ENCODE peak calls at places on chromosome 1, in five cellular contexts. One of them, this sample, is unnamed.

GRCh38 chr1:48039088-48040049 is 42.2 kb upstream of the TRABD2B start:
- DNase-seq in heart right ventricle: no peak
- DNase-seq in fibroblast of lung: peak; percentile 29
- DNase-seq in A549: no peak
- DNase-seq in IMR-90: peak; percentile 19
- DNase-seq in this sample: no peak

GRCh38 chr1:59601032-59601431 is 213.7 kb upstream of the HOOK1 start:
- DNase-seq in heart right ventricle: peak; percentile 62
- DNase-seq in A549: no peak
- DNase-seq in fibroblast of lung: peak; percentile 84
- DNase-seq in IMR-90: no peak
- DNase-seq in this sample: no peak

GRCh38 chr1:95323117-95323516 is 89.1 kb downstream of the RWDD3 start:
- DNase-seq in heart right ventricle: no peak
- DNase-seq in fibroblast of lung: peak; percentile 24
- DNase-seq in A549: no peak
- DNase-seq in IMR-90: no peak
- DNase-seq in this sample: no peak

GRCh38 chr1:20732071-20732587 is 374 bp downstream of the SH2D5 start:
- DNase-seq in A549: peak; percentile 72
- DNase-seq in IMR-90: peak; percentile 81
- DNase-seq in fibroblast of lung: peak; percentile 54
- DNase-seq in heart right ventricle: no peak
- DNase-seq in this sample: peak; percentile 46

GRCh38 chr1:150507912-150508864 is at the start of gene ECM1:
- DNase-seq in IMR-90: peak; percentile 84
- DNase-seq in A549: peak; percentile 59
- DNase-seq in heart right ventricle: peak; percentile 79
- DNase-seq in fibroblast of lung: peak; percentile 83
- DNase-seq in this sample: no peak

GRCh38 chr1:214636436-214636835 is 33.4 kb downstream of the CENPF start:
- DNase-seq in fibroblast of lung: no peak
- DNase-seq in IMR-90: no peak
- DNase-seq in heart right ventricle: no peak
- DNase-seq in A549: no peak
- DNase-seq in this sample: no peak

GRCh38 chr1:91751281-91751680 is 134.7 kb downstream of the TGFBR3 start:
- DNase-seq in fibroblast of lung: peak; percentile 68
- DNase-seq in A549: no peak
- DNase-seq in IMR-90: peak; percentile 51
- DNase-seq in heart right ventricle: peak; percentile 63
- DNase-seq in this sample: peak; percentile 42

GRCh38 chr1:35558374-35559316 is 1.0 kb downstream of the NCDN start:
- DNase-seq in IMR-90: no peak
- DNase-seq in heart right ventricle: no peak
- DNase-seq in fibroblast of lung: no peak
- DNase-seq in A549: no peak
- DNase-seq in this sample: no peak

GRCh38 chr1:170959385-170959784 is 24.1 kb downstream of the MROH9 start:
- DNase-seq in fibroblast of lung: peak; percentile 38
- DNase-seq in IMR-90: peak; percentile 68
- DNase-seq in A549: no peak
- DNase-seq in heart right ventricle: no peak
- DNase-seq in this sample: no peak

GRCh38 chr1:162710349-162710748 is 78.1 kb downstream of the DDR2 start:
- DNase-seq in heart right ventricle: no peak
- DNase-seq in IMR-90: peak; percentile 59
- DNase-seq in A549: no peak
- DNase-seq in fibroblast of lung: no peak
- DNase-seq in this sample: peak; percentile 19

GRCh38 chr1:167121375-167122120 is 27.7 kb downstream of the STYXL2 start:
- DNase-seq in heart right ventricle: no peak
- DNase-seq in IMR-90: no peak
- DNase-seq in fibroblast of lung: peak; percentile 50
- DNase-seq in A549: peak; percentile 58
- DNase-seq in this sample: peak; percentile 68

GRCh38 chr1:117655220-117655577 is 49.4 kb downstream of the TENT5C start:
- DNase-seq in fibroblast of lung: no peak
- DNase-seq in IMR-90: peak; percentile 31
- DNase-seq in A549: peak; percentile 45
- DNase-seq in heart right ventricle: no peak
- DNase-seq in this sample: peak; percentile 86

DNA sequence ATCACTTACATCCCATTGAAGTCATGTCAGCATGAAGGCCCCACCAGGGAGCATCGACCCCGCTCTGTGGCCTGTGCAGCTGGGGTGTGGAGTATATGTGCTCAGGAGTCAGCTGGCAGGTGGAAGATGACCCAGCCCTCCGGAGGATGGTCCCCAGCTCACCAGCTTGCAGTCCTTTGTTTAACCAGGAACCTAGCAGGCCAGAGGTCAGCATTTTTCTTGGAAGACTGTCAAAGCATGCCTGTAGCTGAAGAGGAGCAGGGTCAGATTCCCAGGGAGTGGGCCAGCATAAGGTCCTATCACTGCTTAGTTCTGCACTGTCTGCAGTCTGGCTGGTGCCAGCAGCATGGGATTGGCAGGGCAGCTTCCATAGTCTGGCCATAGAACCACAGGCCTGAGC is 12.7 kb downstream of the NFASC start:
- DNase-seq in IMR-90: no peak
- DNase-seq in heart right ventricle: no peak
- DNase-seq in A549: no peak
- DNase-seq in fibroblast of lung: no peak
- DNase-seq in this sample: no peak
- H3K4me1 ChIP-seq in IMR-90: no peaks in the 10 kb centered on the region
- H3K4me1 ChIP-seq in heart right ventricle: peaks cover 66% of the 10 kb centered on the region
- H3K4me1 ChIP-seq in A549: no peaks in the 10 kb centered on the region
- H3K4me1 ChIP-seq in fibroblast of lung: no peaks in the 10 kb centered on the region
- H3K4me1 ChIP-seq in this sample: no peaks in the 10 kb centered on the region

GRCh38 chr1:61120998-61121397 is 38.6 kb downstream of the NFIA start:
- DNase-seq in heart right ventricle: no peak
- DNase-seq in fibroblast of lung: no peak
- DNase-seq in IMR-90: no peak
- DNase-seq in A549: no peak
- DNase-seq in this sample: no peak
- H3K4me1 ChIP-seq in heart right ventricle: peaks cover 92% of the 10 kb centered on the region
- H3K4me1 ChIP-seq in fibroblast of lung: no peaks in the 10 kb centered on the region
- H3K4me1 ChIP-seq in IMR-90: no peaks in the 10 kb centered on the region
- H3K4me1 ChIP-seq in A549: peaks cover 85% of the 10 kb centered on the region
- H3K4me1 ChIP-seq in this sample: peaks cover 77% of the 10 kb centered on the region

GRCh38 chr1:12543747-12544146 is 74.3 kb downstream of the DHRS3 start:
- DNase-seq in heart right ventricle: no peak
- DNase-seq in fibroblast of lung: peak; percentile 41
- DNase-seq in A549: no peak
- DNase-seq in IMR-90: no peak
- DNase-seq in this sample: no peak

GRCh38 chr1:12541274-12542137 is 76.5 kb downstream of the DHRS3 start:
- DNase-seq in A549: no peak
- DNase-seq in heart right ventricle: peak; percentile 64
- DNase-seq in fibroblast of lung: peak; percentile 89
- DNase-seq in IMR-90: peak; percentile 67
- DNase-seq in this sample: no peak

GRCh38 chr1:12544357-12544756 is 73.7 kb downstream of the DHRS3 start:
- DNase-seq in fibroblast of lung: no peak
- DNase-seq in IMR-90: no peak
- DNase-seq in A549: no peak
- DNase-seq in heart right ventricle: no peak
- DNase-seq in this sample: no peak

GRCh38 chr1:12542138-12542465 is 75.9 kb downstream of the DHRS3 start:
- DNase-seq in A549: no peak
- DNase-seq in IMR-90: no peak
- DNase-seq in heart right ventricle: no peak
- DNase-seq in fibroblast of lung: no peak
- DNase-seq in this sample: no peak

DNA sequence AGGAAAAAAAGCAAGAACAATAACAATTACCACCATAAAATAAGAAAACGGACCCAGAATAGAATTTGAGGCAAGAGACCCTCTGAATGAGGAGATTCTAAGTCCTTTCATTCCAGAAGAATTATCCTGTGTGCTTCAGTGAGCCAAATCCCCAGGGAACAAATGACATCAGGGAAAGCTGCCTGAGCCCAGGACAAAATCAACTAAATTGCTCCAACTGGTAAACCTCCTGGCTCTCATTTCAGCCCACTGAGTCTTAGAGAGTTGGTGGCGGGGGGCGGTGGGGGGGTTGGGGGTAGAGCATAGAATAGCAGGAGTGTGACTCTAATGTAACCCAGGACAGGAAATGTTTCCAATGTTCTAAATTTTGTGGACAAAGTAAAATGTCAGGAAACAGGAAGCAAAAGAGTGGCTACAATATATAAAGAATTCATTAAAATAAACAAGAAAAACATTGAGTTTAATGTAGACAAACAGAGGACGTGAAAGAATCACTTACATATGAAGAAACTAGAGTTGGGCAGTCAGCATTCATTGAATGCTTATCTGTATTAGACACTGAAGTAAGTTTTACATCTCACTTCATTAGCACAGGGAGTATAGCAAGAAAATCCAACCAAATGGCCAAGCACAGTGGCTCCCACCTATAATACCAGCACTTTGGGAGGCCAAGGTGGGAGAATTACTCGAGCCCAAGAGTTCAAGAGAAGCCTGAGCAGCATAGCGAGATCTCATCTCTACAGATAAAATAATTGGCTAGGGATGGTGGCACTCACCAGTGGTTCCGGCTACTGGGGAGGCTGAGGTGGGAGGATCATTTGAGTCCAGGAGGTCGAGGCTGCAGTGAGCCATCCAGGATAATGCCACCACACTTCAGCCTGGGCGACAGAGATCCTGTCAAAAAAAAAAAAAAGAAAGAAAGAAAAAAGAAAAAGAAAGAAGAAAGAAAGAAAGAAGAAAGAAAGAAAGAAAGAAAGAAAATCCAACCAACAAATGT is 75.1 kb downstream of the DHRS3 start:
- DNase-seq in A549: no peak
- DNase-seq in IMR-90: peak; percentile 31
- DNase-seq in heart right ventricle: no peak
- DNase-seq in fibroblast of lung: no peak
- DNase-seq in this sample: no peak
- H3K4me1 ChIP-seq in A549: peaks cover 19% of the 10 kb centered on the region
- H3K4me1 ChIP-seq in IMR-90: peaks cover 23% of the 10 kb centered on the region
- H3K4me1 ChIP-seq in heart right ventricle: peaks cover 54% of the 10 kb centered on the region
- H3K4me1 ChIP-seq in fibroblast of lung: peaks cover 21% of the 10 kb centered on the region
- H3K4me1 ChIP-seq in this sample: peaks cover 25% of the 10 kb centered on the region

GRCh38 chr1:12180315-12180714 is 13.5 kb downstream of the TNFRSF1B start:
- DNase-seq in IMR-90: no peak
- DNase-seq in heart right ventricle: peak; percentile 65
- DNase-seq in fibroblast of lung: no peak
- DNase-seq in A549: no peak
- DNase-seq in this sample: no peak

GRCh38 chr1:12179638-12180121 is 12.9 kb downstream of the TNFRSF1B start:
- DNase-seq in A549: no peak
- DNase-seq in heart right ventricle: no peak
- DNase-seq in fibroblast of lung: no peak
- DNase-seq in IMR-90: no peak
- DNase-seq in this sample: no peak

GRCh38 chr1:12178511-12178910 is 11.7 kb downstream of the TNFRSF1B start:
- DNase-seq in A549: no peak
- DNase-seq in IMR-90: no peak
- DNase-seq in fibroblast of lung: no peak
- DNase-seq in heart right ventricle: no peak
- DNase-seq in this sample: no peak

GRCh38 chr1:12177999-12178441 is 11.2 kb downstream of the TNFRSF1B start:
- DNase-seq in IMR-90: peak; percentile 93
- DNase-seq in A549: no peak
- DNase-seq in heart right ventricle: no peak
- DNase-seq in fibroblast of lung: peak; percentile 83
- DNase-seq in this sample: peak; percentile 81

DNA sequence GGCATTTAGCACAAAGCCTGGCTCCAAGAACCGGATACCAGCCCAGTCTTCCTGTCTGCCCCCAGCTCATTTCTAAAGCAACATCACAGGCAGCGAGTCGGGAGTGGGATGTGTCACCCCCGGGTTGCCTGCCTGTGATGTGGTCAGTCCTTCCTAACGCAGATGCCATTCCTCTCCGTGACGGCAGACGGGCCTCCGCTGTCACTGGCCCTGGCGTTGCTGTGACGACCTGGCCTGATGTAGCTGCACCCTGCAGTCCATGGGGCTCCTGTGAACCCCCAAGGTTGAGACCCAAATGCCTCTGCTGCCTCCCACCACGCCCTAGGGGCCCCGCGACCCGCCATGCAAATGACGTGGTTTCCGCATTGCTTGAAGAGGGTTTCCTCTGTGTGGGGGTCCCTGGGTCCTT is 12.3 kb downstream of the TNFRSF1B start:
- DNase-seq in A549: no peak
- DNase-seq in heart right ventricle: no peak
- DNase-seq in fibroblast of lung: peak; percentile 85
- DNase-seq in IMR-90: peak; percentile 88
- DNase-seq in this sample: no peak
- H3K4me1 ChIP-seq in A549: peaks cover 7% of the 10 kb centered on the region
- H3K4me1 ChIP-seq in heart right ventricle: peaks cover 100% of the 10 kb centered on the region
- H3K4me1 ChIP-seq in fibroblast of lung: peaks cover 36% of the 10 kb centered on the region
- H3K4me1 ChIP-seq in IMR-90: peaks cover 36% of the 10 kb centered on the region
- H3K4me1 ChIP-seq in this sample: peaks cover 12% of the 10 kb centered on the region

GRCh38 chr1:201754353-201754752 is 74.6 kb upstream of the IPO9 start:
- DNase-seq in IMR-90: peak; percentile 40
- DNase-seq in heart right ventricle: no peak
- DNase-seq in A549: no peak
- DNase-seq in fibroblast of lung: peak; percentile 85
- DNase-seq in this sample: no peak
- H3K4me1 ChIP-seq in IMR-90: peaks cover 35% of the 10 kb centered on the region
- H3K4me1 ChIP-seq in heart right ventricle: peaks cover 100% of the 10 kb centered on the region
- H3K4me1 ChIP-seq in A549: peaks cover 65% of the 10 kb centered on the region
- H3K4me1 ChIP-seq in fibroblast of lung: peaks cover 57% of the 10 kb centered on the region
- H3K4me1 ChIP-seq in this sample: no peaks in the 10 kb centered on the region

GRCh38 chr1:43979261-43979527 is 184 bp downstream of the B4GALT2 start:
- DNase-seq in IMR-90: no peak
- DNase-seq in heart right ventricle: no peak
- DNase-seq in A549: no peak
- DNase-seq in fibroblast of lung: no peak
- DNase-seq in this sample: no peak
- H3K4me1 ChIP-seq in IMR-90: peaks cover 21% of the 10 kb centered on the region
- H3K4me1 ChIP-seq in heart right ventricle: peaks cover 53% of the 10 kb centered on the region
- H3K4me1 ChIP-seq in A549: peaks cover 34% of the 10 kb centered on the region
- H3K4me1 ChIP-seq in fibroblast of lung: peaks cover 10% of the 10 kb centered on the region
- H3K4me1 ChIP-seq in this sample: peaks cover 54% of the 10 kb centered on the region

DNA sequence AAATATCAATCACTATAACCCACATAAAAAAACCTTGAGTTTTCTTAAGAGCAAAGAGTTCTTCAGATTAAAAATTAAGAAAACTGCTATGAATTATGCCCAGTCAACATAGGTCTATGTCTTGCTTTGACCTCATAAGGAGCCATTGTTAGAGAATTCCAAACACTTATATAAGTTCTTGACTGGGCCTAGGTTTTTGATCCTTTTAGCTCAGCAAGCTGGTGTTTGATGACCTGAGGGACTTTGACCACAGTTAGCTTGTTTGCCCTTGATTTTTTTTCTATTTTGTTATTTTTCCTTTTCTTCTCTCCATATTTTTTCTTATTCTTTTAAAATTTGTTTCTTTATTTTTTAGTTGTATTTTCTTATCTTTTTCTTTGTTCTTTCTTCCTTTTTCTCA is 122.3 kb downstream of the RHOU start:
- DNase-seq in fibroblast of lung: no peak
- DNase-seq in A549: no peak
- DNase-seq in heart right ventricle: no peak
- DNase-seq in IMR-90: no peak
- DNase-seq in this sample: no peak
- H3K4me1 ChIP-seq in fibroblast of lung: peaks cover 7% of the 10 kb centered on the region
- H3K4me1 ChIP-seq in A549: peaks cover 42% of the 10 kb centered on the region
- H3K4me1 ChIP-seq in heart right ventricle: no peaks in the 10 kb centered on the region
- H3K4me1 ChIP-seq in IMR-90: peaks cover 8% of the 10 kb centered on the region
- H3K4me1 ChIP-seq in this sample: peaks cover 44% of the 10 kb centered on the region